ENCODE peak calls at places on chromosomes 3 and 15, in six cellular contexts. K is H9, O is neuronal stem cell, Z is trophoblast cell, E is H1, W is mesenchymal stem cell. J is an unnamed sample.

GRCh38 chr3:46293991-46294833 is 52.0 kb downstream of the CCR3 start:
- DNase-seq in E (no peak), W (no peak), O (no peak), K (no peak), Z (no peak), J (no peak)

GRCh38 chr3:170222647-170223541 is 670 bp downstream of the PRKCI start:
- DNase-seq in W (peak), O (peak), E (no peak), K (peak), Z (peak), J (peak)

GRCh38 chr3:32316976-32317375 is 74.7 kb upstream of the CMTM7 start:
- DNase-seq in K (no peak), O (no peak), Z (no peak), E (no peak), W (no peak), J (no peak)

GRCh38 chr3:46078712-46079400 is 51.6 kb upstream of the XCR1 start:
- DNase-seq in K (peak), W (peak), Z (peak), E (peak), O (peak), J (peak)

GRCh38 chr3:86951343-86951742 is 39.6 kb downstream of the VGLL3 start:
- DNase-seq in K (no peak), Z (peak), O (no peak), E (no peak), W (peak), J (peak)

GRCh38 chr15:81108427-81108826 is 25.6 kb upstream of the CFAP161 start:
- DNase-seq in E (no peak), K (no peak), Z (no peak), W (peak), O (no peak), J (no peak)

GRCh38 chr3:37301980-37302379 is 127.6 kb upstream of the LRRFIP2 start:
- DNase-seq in K (peak), W (no peak), Z (peak), O (no peak), E (peak), J (no peak)

GRCh38 chr3:57974796-57975388 is 33.3 kb upstream of the FLNB start:
- DNase-seq in Z (peak), W (peak), O (no peak), K (no peak), E (no peak), J (peak)

GRCh38 chr15:33201376-33202189 is 7.1 kb upstream of the FMN1 start:
- DNase-seq in O (peak), W (peak), Z (peak), E (peak), K (peak), J (peak)

GRCh38 chr15:40899536-40900207 is 5.4 kb downstream of the VPS18 start:
- DNase-seq in K (no peak), O (no peak), W (no peak), Z (no peak), E (no peak), J (no peak)

GRCh38 chr15:74212494-74212893 is 9.9 kb upstream of the STRA6 start:
- DNase-seq in E (no peak), K (no peak), O (no peak), W (no peak), Z (no peak), J (no peak)

GRCh38 chr3:46713898-46714552 is 3.6 kb downstream of the PRSS50 start:
- DNase-seq in K (peak), E (no peak), O (no peak), Z (no peak), W (no peak), J (no peak)

GRCh38 chr15:45705510-45706473 is 71.0 kb downstream of the SQOR start:
- DNase-seq in E (peak), O (peak), K (peak), W (peak), Z (peak), J (peak)

DNA sequence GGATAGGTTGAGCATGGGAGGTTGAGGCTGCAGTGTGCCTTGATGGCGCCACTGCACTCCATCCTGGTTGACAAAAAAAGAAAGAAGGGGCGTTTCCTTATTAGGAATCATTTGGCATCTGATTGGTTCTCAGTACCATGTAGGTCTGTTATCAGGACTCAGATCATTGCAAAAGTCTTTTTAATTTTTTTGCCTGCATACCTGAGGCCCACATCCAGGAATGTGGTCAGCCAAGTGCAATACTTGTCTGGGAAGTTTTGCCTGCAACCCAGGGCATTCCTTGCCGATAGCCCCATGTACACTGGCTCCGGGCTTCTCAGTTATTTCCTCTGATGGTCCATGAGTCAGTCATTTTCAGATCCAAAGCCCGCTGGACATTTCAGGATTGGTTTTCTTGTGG is 50.1 kb upstream of the CRTC3 start:
- DNase-seq in K (no peak), E (no peak), O (no peak), W (no peak), Z (peak), J (peak)
- H3K14ac ChIP-seq in K (no peak), E (no peak), O (no peak), W (no peak), Z (no peak), J (no peak)

GRCh38 chr3:121545049-121545563 is 682 bp downstream of the POLQ start:
- DNase-seq in W (peak), K (no peak), O (no peak), E (no peak), Z (no peak), J (no peak)

GRCh38 chr3:121542924-121543323 is 2.9 kb downstream of the POLQ start:
- DNase-seq in E (no peak), O (no peak), K (no peak), W (no peak), Z (no peak), J (no peak)

GRCh38 chr3:121545564-121546455 is at the start of gene POLQ:
- DNase-seq in O (peak), K (peak), Z (peak), E (peak), W (peak), J (peak)
- H4K8ac ChIP-seq in O (peak), K (no peak), Z (peak), E (peak), W (peak), J (peak)

GRCh38 chr3:160413613-160414248 is 14.3 kb downstream of the SMC4 start:
- DNase-seq in E (peak), Z (peak), W (peak), K (peak), O (peak), J (peak)
- H3K27ac ChIP-seq in E (no peak), Z (no peak), W (no peak), K (no peak), O (no peak), J (no peak)

GRCh38 chr15:88342666-88343065 is 86.1 kb upstream of the NTRK3 start:
- DNase-seq in Z (no peak), W (no peak), K (no peak), O (no peak), E (no peak), J (no peak)
- H3K14ac ChIP-seq in Z (no peak), W (no peak), K (no peak), O (no peak), E (no peak), J (no peak)

DNA sequence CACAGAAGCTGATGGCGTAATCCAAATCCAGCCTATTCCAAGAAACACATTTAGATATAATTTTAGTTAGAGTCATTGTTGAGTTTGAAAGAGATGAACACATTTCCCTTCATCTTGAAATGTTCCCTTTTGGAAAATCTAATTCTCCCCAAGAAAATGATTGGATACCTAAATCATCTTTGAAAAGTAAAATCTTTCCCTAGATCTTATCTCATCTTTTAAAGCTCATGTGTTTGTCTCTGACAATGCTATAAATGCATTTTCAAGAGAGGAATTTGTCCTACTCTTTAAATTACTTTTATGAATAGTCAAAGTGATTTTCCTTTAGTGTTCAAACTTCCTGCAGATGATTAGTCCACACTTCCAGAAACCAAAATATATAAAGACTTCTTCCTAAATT is 82.6 kb upstream of the CNTN6 start:
- DNase-seq in K (no peak), E (no peak), Z (no peak), W (no peak), O (no peak), J (no peak)
- H4K8ac ChIP-seq in K (no peak), E (no peak), Z (no peak), W (no peak), O (no peak), J (no peak)

GRCh38 chr15:73053398-73053723 is 1.1 kb downstream of the NEO1 start:
- DNase-seq in W (no peak), O (no peak), Z (no peak), E (no peak), K (no peak), J (no peak)
- H3K27ac ChIP-seq in W (peak), O (peak), Z (no peak), E (no peak), K (no peak), J (peak)

GRCh38 chr15:31379577-31379976 is 52.9 kb downstream of the KLF13 start:
- DNase-seq in E (no peak), W (no peak), Z (no peak), K (no peak), O (no peak), J (no peak)

GRCh38 chr15:31382693-31383005 is 56.0 kb downstream of the KLF13 start:
- DNase-seq in Z (no peak), K (no peak), W (no peak), O (no peak), E (no peak), J (no peak)

GRCh38 chr15:31384568-31384967 is 57.9 kb downstream of the KLF13 start:
- DNase-seq in W (no peak), Z (no peak), E (no peak), O (no peak), K (no peak), J (no peak)

GRCh38 chr15:31383150-31383549 is 56.5 kb downstream of the KLF13 start:
- DNase-seq in K (no peak), E (no peak), Z (no peak), O (no peak), W (no peak), J (no peak)

GRCh38 chr15:31381801-31382692 is 55.4 kb downstream of the KLF13 start:
- DNase-seq in E (no peak), W (no peak), K (no peak), O (no peak), Z (no peak), J (no peak)
- H3K14ac ChIP-seq in E (no peak), W (no peak), K (no peak), O (no peak), Z (peak), J (no peak)

DNA sequence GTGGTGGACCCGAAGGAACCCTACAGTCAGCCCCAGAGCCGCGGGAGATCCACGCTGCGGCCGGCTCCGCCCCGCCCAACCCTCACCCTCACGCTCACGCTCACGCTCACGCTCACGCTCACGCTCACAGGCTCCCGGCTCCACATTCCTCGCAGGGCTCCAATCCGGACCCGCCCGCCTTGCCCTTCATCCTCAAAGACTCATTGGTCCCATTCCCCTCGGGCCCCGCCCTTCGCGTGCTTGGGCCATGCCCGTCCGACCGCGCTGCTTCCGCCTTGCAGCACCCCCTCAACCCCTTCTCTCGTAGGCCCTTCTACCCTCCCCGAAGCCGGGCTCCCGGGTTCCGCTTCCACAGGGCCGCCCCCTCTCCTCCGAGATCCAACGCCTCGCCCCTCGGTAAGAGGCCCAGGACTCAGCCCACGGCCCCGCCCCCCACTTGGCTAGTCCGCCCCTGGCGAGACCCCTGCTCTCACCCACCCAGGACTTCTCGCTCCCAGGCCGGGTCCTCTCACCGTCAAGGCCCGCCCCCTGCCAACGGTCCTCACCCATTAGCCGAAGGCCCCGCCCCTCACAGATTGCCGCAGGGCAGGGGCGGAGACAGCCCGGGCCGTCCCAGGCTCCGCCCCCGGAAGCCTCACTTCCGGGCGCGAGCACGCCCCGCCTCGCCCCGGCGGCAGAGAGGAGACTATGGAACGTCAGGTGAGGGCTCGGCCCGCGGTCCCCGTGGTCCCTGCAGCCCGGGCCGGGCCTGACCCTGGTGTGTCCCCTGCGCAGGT is at the start of gene APEH:
- DNase-seq in Z (peak), W (peak), E (peak), K (peak), O (peak), J (peak)
- H4K8ac ChIP-seq in Z (peak), W (peak), E (peak), K (no peak), O (no peak), J (peak)

GRCh38 chr3:40298075-40298474 is 11.4 kb upstream of the EIF1B start:
- DNase-seq in O (no peak), Z (no peak), E (no peak), K (no peak), W (no peak), J (no peak)

GRCh38 chr3:40294434-40294833 is 15.1 kb upstream of the EIF1B start:
- DNase-seq in K (no peak), W (no peak), O (no peak), E (no peak), Z (no peak), J (no peak)

GRCh38 chr3:40299721-40300335 is 9.7 kb upstream of the EIF1B start:
- DNase-seq in E (no peak), Z (no peak), W (peak), O (no peak), K (no peak), J (peak)

GRCh38 chr3:40302784-40303183 is 6.7 kb upstream of the EIF1B start:
- DNase-seq in O (no peak), E (no peak), Z (no peak), K (no peak), W (peak), J (peak)

DNA sequence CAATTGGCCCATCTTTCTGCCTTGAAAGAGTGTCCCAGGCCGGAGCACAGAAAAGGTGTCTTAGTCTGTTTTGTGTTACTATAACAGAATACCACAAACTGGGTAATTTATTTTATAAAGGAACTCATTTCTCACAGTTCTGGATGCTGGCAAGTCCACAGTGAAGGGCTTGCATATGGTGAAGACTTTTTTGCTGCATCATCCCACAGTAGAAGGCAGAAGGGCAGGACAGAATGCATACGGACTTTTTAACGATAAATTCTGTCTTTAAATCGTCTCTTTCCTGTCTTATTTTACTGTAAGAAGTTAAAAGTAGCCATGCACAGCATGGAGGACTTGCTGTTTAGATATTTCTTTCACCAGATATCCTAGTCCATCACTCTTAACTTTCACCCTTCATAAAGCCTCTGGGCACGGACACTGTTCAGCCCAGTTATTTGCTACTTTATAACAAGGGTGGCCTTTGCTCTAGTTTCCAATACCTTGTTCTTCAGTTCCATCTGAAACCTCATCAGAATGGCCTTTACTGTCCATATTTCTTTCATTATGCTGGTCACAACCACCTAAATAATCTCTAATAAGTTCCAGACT is 10.3 kb upstream of the EIF1B start:
- DNase-seq in W (no peak), E (no peak), K (no peak), Z (no peak), O (no peak), J (no peak)
- H3K27ac ChIP-seq in W (peak), E (no peak), K (no peak), Z (no peak), O (no peak), J (peak)

DNA sequence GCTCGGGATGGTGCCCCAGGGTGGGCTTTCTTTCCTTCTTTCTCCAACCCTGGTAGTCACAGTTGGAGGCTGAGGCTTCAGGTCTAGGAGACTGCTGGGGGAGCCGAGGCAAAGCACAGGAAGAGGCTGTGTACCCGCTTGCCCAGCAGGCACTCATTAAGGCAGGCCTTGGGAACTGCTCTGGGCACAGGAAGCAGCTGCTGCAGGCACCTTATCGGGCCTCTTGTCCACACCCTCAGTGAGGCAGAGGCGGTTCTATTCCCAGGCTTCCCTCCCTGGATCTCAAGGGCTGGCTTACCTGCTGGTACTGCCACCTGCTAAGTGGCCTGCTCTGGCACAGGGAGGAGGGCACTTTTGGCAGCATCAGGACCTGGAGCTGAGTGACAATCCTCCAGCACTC is 15.8 kb upstream of the GRM2 start:
- DNase-seq in E (no peak), Z (no peak), W (no peak), K (no peak), O (no peak), J (no peak)
- H3K14ac ChIP-seq in E (no peak), Z (no peak), W (no peak), K (no peak), O (no peak), J (no peak)